ENCODE peak calls at places on chromosomes 1 and 21, in nine cellular contexts. One of them, this sample, is unnamed.
A peak's percentile ranks its signal among the peaks of the same experiment; 100 is the strongest.

GRCh38 chr1:67493148-67493547 is 62.9 kb upstream of the SERBP1 start:
- DNase-seq in PC-3: no peak
- DNase-seq in hepatocyte: no peak
- DNase-seq in HCT116: no peak
- DNase-seq in MM.1S: no peak
- DNase-seq in GM23248: no peak
- DNase-seq in neural progenitor cell: no peak
- DNase-seq in SK-N-SH: no peak
- DNase-seq in GM23338: no peak
- DNase-seq in this sample: no peak

GRCh38 chr1:156033011-156033410 is 12.3 kb upstream of the SSR2 start:
- DNase-seq in PC-3: no peak
- DNase-seq in hepatocyte: no peak
- DNase-seq in HCT116: no peak
- DNase-seq in MM.1S: no peak
- DNase-seq in GM23248: peak; percentile 63
- DNase-seq in neural progenitor cell: no peak
- DNase-seq in SK-N-SH: no peak
- DNase-seq in GM23338: no peak
- DNase-seq in this sample: no peak

GRCh38 chr1:183411091-183411490 is 7.1 kb downstream of the NMNAT2 start:
- DNase-seq in PC-3: peak; percentile 71
- DNase-seq in hepatocyte: no peak
- DNase-seq in HCT116: no peak
- DNase-seq in MM.1S: no peak
- DNase-seq in GM23248: no peak
- DNase-seq in neural progenitor cell: no peak
- DNase-seq in SK-N-SH: no peak
- DNase-seq in GM23338: no peak
- DNase-seq in this sample: no peak

GRCh38 chr21:43903451-43904091 is 38.5 kb downstream of the AGPAT3 start:
- DNase-seq in PC-3: no peak
- DNase-seq in hepatocyte: no peak
- DNase-seq in HCT116: no peak
- DNase-seq in MM.1S: no peak
- DNase-seq in GM23248: no peak
- DNase-seq in neural progenitor cell: no peak
- DNase-seq in SK-N-SH: peak; percentile 67
- DNase-seq in GM23338: no peak
- DNase-seq in this sample: no peak

GRCh38 chr1:160083968-160084770 is 2.8 kb downstream of the KCNJ9 start:
- DNase-seq in PC-3: peak; percentile 84
- DNase-seq in hepatocyte: peak; percentile 87
- DNase-seq in HCT116: peak; percentile 48
- DNase-seq in MM.1S: peak; percentile 92
- DNase-seq in GM23248: peak; percentile 46
- DNase-seq in neural progenitor cell: peak; percentile 78
- DNase-seq in SK-N-SH: peak; percentile 72
- DNase-seq in GM23338: peak; percentile 95
- DNase-seq in this sample: no peak

GRCh38 chr1:25369241-25369640 is 31.1 kb downstream of the TMEM50A start:
- DNase-seq in PC-3: no peak
- DNase-seq in hepatocyte: no peak
- DNase-seq in HCT116: no peak
- DNase-seq in MM.1S: no peak
- DNase-seq in GM23248: no peak
- DNase-seq in neural progenitor cell: no peak
- DNase-seq in SK-N-SH: no peak
- DNase-seq in GM23338: no peak
- DNase-seq in this sample: no peak

GRCh38 chr1:59779949-59780348 is 34.8 kb upstream of the HOOK1 start:
- DNase-seq in PC-3: peak; percentile 2
- DNase-seq in hepatocyte: no peak
- DNase-seq in HCT116: no peak
- DNase-seq in MM.1S: no peak
- DNase-seq in GM23248: no peak
- DNase-seq in neural progenitor cell: peak; percentile 18
- DNase-seq in SK-N-SH: no peak
- DNase-seq in GM23338: peak; percentile 64
- DNase-seq in this sample: no peak

GRCh38 chr1:180603223-180603849 is 28.5 kb upstream of the XPR1 start:
- DNase-seq in PC-3: no peak
- DNase-seq in hepatocyte: no peak
- DNase-seq in HCT116: no peak
- DNase-seq in MM.1S: no peak
- DNase-seq in GM23248: no peak
- DNase-seq in neural progenitor cell: no peak
- DNase-seq in SK-N-SH: no peak
- DNase-seq in GM23338: no peak
- DNase-seq in this sample: no peak

GRCh38 chr1:92936865-92937264 is 24.4 kb downstream of the DIPK1A start:
- DNase-seq in PC-3: no peak
- DNase-seq in hepatocyte: no peak
- DNase-seq in HCT116: no peak
- DNase-seq in MM.1S: no peak
- DNase-seq in GM23248: no peak
- DNase-seq in neural progenitor cell: no peak
- DNase-seq in SK-N-SH: no peak
- DNase-seq in GM23338: no peak
- DNase-seq in this sample: no peak

GRCh38 chr1:92933459-92933858 is 27.8 kb downstream of the DIPK1A start:
- DNase-seq in PC-3: peak; percentile 84
- DNase-seq in hepatocyte: no peak
- DNase-seq in HCT116: no peak
- DNase-seq in MM.1S: no peak
- DNase-seq in GM23248: peak; percentile 51
- DNase-seq in neural progenitor cell: no peak
- DNase-seq in SK-N-SH: no peak
- DNase-seq in GM23338: no peak
- DNase-seq in this sample: no peak

GRCh38 chr1:92931691-92932090 is 29.6 kb downstream of the DIPK1A start:
- DNase-seq in PC-3: peak; percentile 1
- DNase-seq in hepatocyte: no peak
- DNase-seq in HCT116: no peak
- DNase-seq in MM.1S: no peak
- DNase-seq in GM23248: no peak
- DNase-seq in neural progenitor cell: no peak
- DNase-seq in SK-N-SH: no peak
- DNase-seq in GM23338: no peak
- DNase-seq in this sample: no peak

GRCh38 chr1:92937731-92938130 is 23.5 kb downstream of the DIPK1A start:
- DNase-seq in PC-3: peak; percentile 0
- DNase-seq in hepatocyte: no peak
- DNase-seq in HCT116: no peak
- DNase-seq in MM.1S: no peak
- DNase-seq in GM23248: no peak
- DNase-seq in neural progenitor cell: no peak
- DNase-seq in SK-N-SH: no peak
- DNase-seq in GM23338: no peak
- DNase-seq in this sample: no peak

DNA sequence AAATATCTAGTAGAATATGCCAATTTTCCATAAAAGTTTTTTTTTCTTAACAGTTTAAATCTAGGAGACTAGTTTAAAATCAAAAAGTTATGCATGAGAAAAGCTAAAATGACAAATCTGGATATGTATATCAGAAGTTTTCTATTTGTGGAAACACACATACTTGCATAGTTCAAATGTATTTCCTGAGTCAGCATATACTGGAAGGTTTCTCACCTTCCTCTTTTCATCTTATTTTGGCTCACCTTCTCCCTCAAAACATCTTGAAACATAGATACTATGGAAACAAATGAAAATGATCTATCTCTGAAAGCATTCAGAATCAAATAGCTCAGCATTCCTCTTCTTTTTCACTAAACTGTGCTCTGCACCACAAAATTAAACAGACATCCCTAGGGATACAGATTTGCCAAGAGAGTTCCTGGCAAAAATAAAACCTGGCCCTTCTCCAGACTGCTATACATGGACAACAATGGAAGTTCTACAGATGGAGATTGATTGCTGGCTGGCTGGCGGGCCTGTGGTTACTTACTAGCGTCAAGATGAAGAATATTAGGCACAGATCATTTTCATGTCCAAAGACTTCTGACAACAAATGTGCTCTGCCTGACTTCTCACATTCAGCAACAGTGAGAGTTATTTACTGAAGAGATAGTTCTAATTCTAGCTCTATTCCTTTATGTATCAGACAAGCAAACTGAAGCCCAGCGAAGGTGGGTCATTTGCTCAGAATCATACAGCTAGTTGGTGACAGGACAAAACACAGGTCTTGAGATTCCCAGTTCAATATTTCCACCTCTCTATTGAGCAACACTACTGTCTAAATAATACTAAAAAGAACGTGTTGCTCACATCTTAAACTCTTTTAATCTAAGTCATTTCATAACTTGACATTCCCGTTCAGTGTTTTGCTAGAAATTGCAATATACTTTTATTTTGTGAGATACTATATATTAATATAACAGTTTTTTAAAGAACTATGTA is 26.6 kb downstream of the DIPK1A start:
- DNase-seq in PC-3: peak; percentile 2
- DNase-seq in hepatocyte: no peak
- DNase-seq in HCT116: no peak
- DNase-seq in MM.1S: peak; percentile 38
- DNase-seq in GM23248: peak; percentile 78
- DNase-seq in neural progenitor cell: no peak
- DNase-seq in SK-N-SH: peak; percentile 46
- DNase-seq in GM23338: no peak
- DNase-seq in this sample: peak; percentile 34
- TF ChIP-seq EZH2phosphoT487 in PC-3: no peak
- TF ChIP-seq EZH2phosphoT487 in hepatocyte: no peak
- TF ChIP-seq EZH2phosphoT487 in HCT116: no peak
- TF ChIP-seq EZH2phosphoT487 in MM.1S: no peak
- TF ChIP-seq EZH2phosphoT487 in GM23248: no peak
- TF ChIP-seq EZH2phosphoT487 in neural progenitor cell: no peak
- TF ChIP-seq EZH2phosphoT487 in SK-N-SH: no peak
- TF ChIP-seq EZH2phosphoT487 in GM23338: no peak
- TF ChIP-seq EZH2phosphoT487 in this sample: no peak

GRCh38 chr1:195948123-195948895 is 659.9 kb downstream of the KCNT2 start:
- DNase-seq in PC-3: no peak
- DNase-seq in hepatocyte: no peak
- DNase-seq in HCT116: no peak
- DNase-seq in MM.1S: no peak
- DNase-seq in GM23248: no peak
- DNase-seq in neural progenitor cell: no peak
- DNase-seq in SK-N-SH: no peak
- DNase-seq in GM23338: no peak
- DNase-seq in this sample: no peak

GRCh38 chr1:195951313-195951712 is 656.9 kb downstream of the KCNT2 start:
- DNase-seq in PC-3: no peak
- DNase-seq in hepatocyte: no peak
- DNase-seq in HCT116: no peak
- DNase-seq in MM.1S: no peak
- DNase-seq in GM23248: no peak
- DNase-seq in neural progenitor cell: no peak
- DNase-seq in SK-N-SH: no peak
- DNase-seq in GM23338: no peak
- DNase-seq in this sample: no peak

GRCh38 chr1:195941314-195941713 is 666.9 kb downstream of the KCNT2 start:
- DNase-seq in PC-3: no peak
- DNase-seq in hepatocyte: no peak
- DNase-seq in HCT116: no peak
- DNase-seq in MM.1S: no peak
- DNase-seq in GM23248: no peak
- DNase-seq in neural progenitor cell: no peak
- DNase-seq in SK-N-SH: no peak
- DNase-seq in GM23338: no peak
- DNase-seq in this sample: no peak

DNA sequence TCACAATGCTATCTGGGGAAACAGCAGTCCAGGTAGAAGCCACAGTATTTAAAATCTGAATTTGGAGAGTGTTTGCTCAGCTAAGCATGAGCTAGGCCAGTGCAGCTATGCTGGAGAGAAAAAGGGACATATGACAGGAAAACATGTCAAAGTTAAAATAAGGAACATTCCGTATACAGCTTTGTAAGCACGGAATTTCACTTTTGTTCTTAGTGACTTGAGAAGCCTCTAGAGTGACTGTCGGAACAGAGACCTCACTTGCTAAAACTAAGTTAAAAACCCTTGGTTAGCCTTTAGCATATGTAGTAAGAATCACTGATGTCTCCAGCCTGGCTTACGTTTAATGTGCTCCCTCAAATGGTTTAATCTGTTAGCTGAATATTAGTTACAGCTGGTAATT is 661.7 kb downstream of the KCNT2 start:
- DNase-seq in PC-3: no peak
- DNase-seq in hepatocyte: no peak
- DNase-seq in HCT116: no peak
- DNase-seq in MM.1S: no peak
- DNase-seq in GM23248: no peak
- DNase-seq in neural progenitor cell: no peak
- DNase-seq in SK-N-SH: no peak
- DNase-seq in GM23338: no peak
- DNase-seq in this sample: no peak
- H3K4me3 ChIP-seq in PC-3: no peak overlapping the region
- H3K4me3 ChIP-seq in hepatocyte: no peak overlapping the region
- H3K4me3 ChIP-seq in HCT116: no peak overlapping the region
- H3K4me3 ChIP-seq in MM.1S: no peak overlapping the region
- H3K4me3 ChIP-seq in GM23248: no peak overlapping the region
- H3K4me3 ChIP-seq in neural progenitor cell: no peak overlapping the region
- H3K4me3 ChIP-seq in SK-N-SH: no peak overlapping the region
- H3K4me3 ChIP-seq in GM23338: no peak overlapping the region
- H3K4me3 ChIP-seq in this sample: no peak overlapping the region

DNA sequence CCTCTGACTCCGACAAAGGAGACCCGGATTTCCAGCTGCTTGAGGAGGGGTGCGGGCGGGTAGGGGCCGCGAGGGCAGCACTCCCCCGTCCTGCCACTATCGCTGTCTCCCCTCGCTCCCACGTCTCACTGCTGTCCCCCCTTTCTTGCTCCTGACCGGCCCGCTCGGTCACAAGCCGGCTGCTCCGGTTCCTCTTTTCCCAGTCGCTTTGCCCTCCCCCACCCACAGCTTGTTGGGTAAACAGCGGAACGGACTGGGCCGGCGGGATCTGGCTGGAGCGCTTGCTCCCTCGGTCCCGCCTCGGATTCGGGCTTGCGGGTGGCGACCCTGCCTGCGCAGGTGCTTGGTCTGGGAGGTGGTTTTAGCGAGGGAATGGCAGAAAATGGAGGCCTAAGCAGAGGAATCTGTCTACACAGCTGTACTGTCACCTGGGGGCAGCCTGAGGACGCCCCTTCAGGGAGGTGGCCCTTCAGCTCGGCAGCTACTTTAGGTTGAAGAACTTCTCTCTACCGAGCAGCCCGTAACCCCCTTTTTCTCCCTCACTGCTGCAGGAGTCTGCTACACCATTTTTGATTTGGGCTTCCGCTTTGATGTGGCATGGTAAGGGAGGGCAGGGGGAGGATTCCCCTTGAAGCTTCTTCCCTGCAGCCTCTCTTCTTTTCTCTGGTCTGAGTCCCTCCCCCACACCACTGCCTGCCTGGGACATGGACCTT is 645 bp downstream of the ATP6V0B start:
- DNase-seq in PC-3: no peak
- DNase-seq in hepatocyte: peak; percentile 72
- DNase-seq in HCT116: no peak
- DNase-seq in MM.1S: no peak
- DNase-seq in GM23248: peak; percentile 67
- DNase-seq in neural progenitor cell: peak; percentile 59
- DNase-seq in SK-N-SH: no peak
- DNase-seq in GM23338: peak; percentile 56
- DNase-seq in this sample: peak; percentile 55
- TF ChIP-seq EZH2phosphoT487 in PC-3: no peak
- TF ChIP-seq EZH2phosphoT487 in hepatocyte: no peak
- TF ChIP-seq EZH2phosphoT487 in HCT116: no peak
- TF ChIP-seq EZH2phosphoT487 in MM.1S: no peak
- TF ChIP-seq EZH2phosphoT487 in GM23248: no peak
- TF ChIP-seq EZH2phosphoT487 in neural progenitor cell: no peak
- TF ChIP-seq EZH2phosphoT487 in SK-N-SH: no peak
- TF ChIP-seq EZH2phosphoT487 in GM23338: no peak
- TF ChIP-seq EZH2phosphoT487 in this sample: no peak

GRCh38 chr1:38577937-38578443 is 281.6 kb downstream of the RRAGC start:
- DNase-seq in PC-3: no peak
- DNase-seq in hepatocyte: no peak
- DNase-seq in HCT116: no peak
- DNase-seq in MM.1S: no peak
- DNase-seq in GM23248: no peak
- DNase-seq in neural progenitor cell: no peak
- DNase-seq in SK-N-SH: no peak
- DNase-seq in GM23338: no peak
- DNase-seq in this sample: no peak
- H3K4me3 ChIP-seq in PC-3: no peak overlapping the region
- H3K4me3 ChIP-seq in hepatocyte: no peak overlapping the region
- H3K4me3 ChIP-seq in HCT116: no peak overlapping the region
- H3K4me3 ChIP-seq in MM.1S: no peak overlapping the region
- H3K4me3 ChIP-seq in GM23248: no peak overlapping the region
- H3K4me3 ChIP-seq in neural progenitor cell: peak overlapping the region; percentile 66
- H3K4me3 ChIP-seq in SK-N-SH: no peak overlapping the region
- H3K4me3 ChIP-seq in GM23338: peak overlapping the region; percentile 56
- H3K4me3 ChIP-seq in this sample: no peak overlapping the region